ENCODE peak calls at places on chromosomes 7 and 10, in ten cellular contexts. P, D, H, Y, X, G, U, Z, V and K are unnamed samples.

GRCh38 chr10:20276127-20276979 is 460.1 kb downstream of the PLXDC2 start:
- DNase-seq in P (no peak), D (no peak), H (no peak), Y (no peak), X (no peak), G (no peak), U (no peak), Z (no peak), V (peak), K (no peak)

GRCh38 chr10:11528286-11528685 is 83.2 kb downstream of the USP6NL start:
- DNase-seq in P (no peak), D (no peak), H (no peak), Y (no peak), X (no peak), G (no peak), U (no peak), Z (no peak), V (peak), K (no peak)

GRCh38 chr10:70991140-70992124 is 103.1 kb upstream of the PCBD1 start:
- DNase-seq in P (no peak), D (no peak), H (no peak), Y (no peak), X (no peak), G (no peak), U (no peak), Z (no peak), V (no peak), K (no peak)

GRCh38 chr7:32167815-32168214 is 97.6 kb upstream of the PDE1C start:
- DNase-seq in P (no peak), D (no peak), H (no peak), Y (no peak), X (no peak), G (no peak), U (no peak), Z (no peak), V (no peak), K (no peak)

GRCh38 chr7:73905360-73905759 is 44.4 kb downstream of the TMEM270 start:
- DNase-seq in P (no peak), D (no peak), H (no peak), Y (no peak), X (no peak), G (no peak), U (no peak), Z (no peak), V (no peak), K (no peak)

GRCh38 chr7:54843961-54844360 is 85.0 kb upstream of the SEC61G start:
- DNase-seq in P (no peak), D (no peak), H (no peak), Y (no peak), X (no peak), G (no peak), U (no peak), Z (no peak), V (peak), K (no peak)

GRCh38 chr7:18212788-18213187 is 185.1 kb upstream of the PRPS1L1 start:
- DNase-seq in P (no peak), D (no peak), H (no peak), Y (no peak), X (no peak), G (peak), U (no peak), Z (no peak), V (no peak), K (no peak)

GRCh38 chr7:45136106-45137060 is 21.2 kb upstream of the RAMP3 start:
- DNase-seq in P (peak), D (peak), H (no peak), Y (peak), X (peak), G (peak), U (peak), Z (peak), V (peak), K (peak)

GRCh38 chr7:116802144-116802747 is 60.1 kb upstream of the CAPZA2 start:
- DNase-seq in P (no peak), D (no peak), H (no peak), Y (no peak), X (no peak), G (peak), U (no peak), Z (no peak), V (no peak), K (peak)

GRCh38 chr7:1849351-1849951 is 179.4 kb downstream of the ELFN1 start:
- DNase-seq in P (no peak), D (no peak), H (peak), Y (no peak), X (no peak), G (no peak), U (no peak), Z (no peak), V (no peak), K (no peak)

GRCh38 chr7:27099839-27100225 is 2.7 kb downstream of the HOXA2 start:
- DNase-seq in P (no peak), D (no peak), H (no peak), Y (no peak), X (no peak), G (no peak), U (no peak), Z (no peak), V (peak), K (no peak)

GRCh38 chr10:3811331-3811870 is 26.4 kb upstream of the KLF6 start:
- DNase-seq in P (no peak), D (peak), H (no peak), Y (peak), X (no peak), G (peak), U (no peak), Z (no peak), V (peak), K (peak)

GRCh38 chr10:62514079-62514693 is 140.0 kb downstream of the ZNF365 start:
- DNase-seq in P (no peak), D (no peak), H (no peak), Y (no peak), X (no peak), G (no peak), U (no peak), Z (no peak), V (no peak), K (peak)

GRCh38 chr7:129780257-129781127 is 169.0 kb downstream of the NRF1 start:
- DNase-seq in P (no peak), D (peak), H (no peak), Y (peak), X (peak), G (peak), U (no peak), Z (peak), V (peak), K (no peak)

GRCh38 chr10:120945801-120946302 is 94.7 kb downstream of the WDR11 start:
- DNase-seq in P (no peak), D (no peak), H (peak), Y (no peak), X (no peak), G (no peak), U (peak), Z (no peak), V (peak), K (no peak)

GRCh38 chr10:338176-339037 is 203.2 kb downstream of the ZMYND11 start:
- DNase-seq in P (no peak), D (no peak), H (no peak), Y (no peak), X (no peak), G (no peak), U (no peak), Z (no peak), V (peak), K (no peak)

GRCh38 chr10:89207181-89207800 is at the start of gene CH25H:
- DNase-seq in P (no peak), D (peak), H (peak), Y (no peak), X (peak), G (peak), U (peak), Z (no peak), V (peak), K (peak)

GRCh38 chr10:22271786-22272185 is 44.4 kb upstream of the COMMD3 start:
- DNase-seq in P (no peak), D (no peak), H (no peak), Y (no peak), X (no peak), G (no peak), U (no peak), Z (no peak), V (peak), K (no peak)

GRCh38 chr10:106327747-106328146 is 836.8 kb downstream of the SORCS1 start:
- DNase-seq in P (no peak), D (no peak), H (no peak), Y (no peak), X (no peak), G (no peak), U (no peak), Z (no peak), V (no peak), K (no peak)

GRCh38 chr7:106284516-106285050 is at the start of gene NAMPT:
- DNase-seq in P (no peak), D (peak), H (no peak), Y (peak), X (no peak), G (peak), U (peak), Z (no peak), V (peak), K (no peak)

GRCh38 chr10:17660921-17661320 is 17.0 kb downstream of the STAM start:
- DNase-seq in P (no peak), D (no peak), H (no peak), Y (no peak), X (no peak), G (peak), U (no peak), Z (no peak), V (no peak), K (no peak)

GRCh38 chr10:124182088-124182541 is 88.7 kb upstream of the CHST15 start:
- DNase-seq in P (no peak), D (no peak), H (no peak), Y (no peak), X (no peak), G (no peak), U (no peak), Z (no peak), V (no peak), K (no peak)

GRCh38 chr7:24965831-24966708 is 13.9 kb downstream of the OSBPL3 start:
- DNase-seq in P (peak), D (peak), H (no peak), Y (peak), X (no peak), G (no peak), U (no peak), Z (no peak), V (peak), K (peak)

GRCh38 chr7:105678811-105679495 is 97.7 kb upstream of the EFCAB10 start:
- DNase-seq in P (peak), D (peak), H (peak), Y (no peak), X (no peak), G (no peak), U (peak), Z (no peak), V (peak), K (peak)

GRCh38 chr10:21161090-21161625 is 264.0 kb upstream of the NEBL start:
- DNase-seq in P (no peak), D (no peak), H (no peak), Y (no peak), X (no peak), G (no peak), U (no peak), Z (no peak), V (no peak), K (no peak)

GRCh38 chr10:30413996-30414576 is 19.9 kb upstream of the MAP3K8 start:
- DNase-seq in P (peak), D (peak), H (no peak), Y (no peak), X (no peak), G (peak), U (no peak), Z (no peak), V (peak), K (peak)

GRCh38 chr10:124550305-124551034 is 88.8 kb downstream of the LHPP start:
- DNase-seq in P (no peak), D (no peak), H (peak), Y (no peak), X (no peak), G (no peak), U (no peak), Z (no peak), V (no peak), K (no peak)